ENCODE peak calls at places on chromosomes 11 and 22, in nine cellular contexts. W, K, Q, Y, S, G, F, J and R are unnamed samples.

GRCh38 chr22:49432211-49432905 is 395.3 kb downstream of the BRD1 start:
- DNase-seq in K (no peak), J (no peak), G (no peak), S (no peak), F (no peak), Y (no peak), W (no peak), Q (peak), R (no peak)

GRCh38 chr11:71391352-71391751 is 56.8 kb downstream of the DHCR7 start:
- DNase-seq in S (no peak), J (no peak), F (no peak), Y (no peak), W (no peak), G (no peak), K (no peak), Q (no peak), R (no peak)

GRCh38 chr22:41976961-41977566 is 7.8 kb downstream of the SEPTIN3 start:
- DNase-seq in K (no peak), S (no peak), J (peak), Q (no peak), G (no peak), Y (no peak), F (no peak), W (no peak), R (no peak)

GRCh38 chr11:12799373-12799835 is 125.2 kb downstream of the TEAD1 start:
- DNase-seq in Y (no peak), G (no peak), F (no peak), J (no peak), K (no peak), W (no peak), S (no peak), Q (no peak), R (no peak)

GRCh38 chr11:102794382-102794781 is 3.6 kb downstream of the MMP1 start:
- DNase-seq in G (no peak), F (peak), Y (no peak), K (peak), S (peak), W (no peak), J (peak), Q (no peak), R (no peak)

GRCh38 chr11:75374646-75375045 is 23.2 kb upstream of the ARRB1 start:
- DNase-seq in Y (no peak), S (no peak), Q (no peak), G (no peak), F (no peak), J (no peak), K (no peak), W (no peak), R (no peak)

GRCh38 chr22:39456262-39457046 is at the start of gene MGAT3:
- DNase-seq in F (no peak), Q (no peak), G (no peak), J (no peak), K (no peak), S (no peak), Y (no peak), W (no peak), R (peak)

GRCh38 chr11:77082838-77083552 is 16.2 kb downstream of the CAPN5 start:
- DNase-seq in S (no peak), W (no peak), Y (peak), G (peak), J (no peak), K (no peak), F (no peak), Q (peak), R (peak)

GRCh38 chr22:31039393-31039792 is 41.7 kb upstream of the SMTN start:
- DNase-seq in K (no peak), W (no peak), J (no peak), S (peak), G (peak), Y (no peak), Q (no peak), F (no peak), R (no peak)

GRCh38 chr11:123519797-123520193 is 89.7 kb downstream of the GRAMD1B start:
- DNase-seq in Y (no peak), G (no peak), W (no peak), F (no peak), S (no peak), J (no peak), K (no peak), Q (no peak), R (no peak)

GRCh38 chr11:4851033-4851432 is 2.0 kb upstream of the OR51S1 start:
- DNase-seq in F (no peak), S (no peak), K (no peak), G (no peak), J (no peak), W (no peak), Q (no peak), Y (peak), R (no peak)

GRCh38 chr11:6587360-6587953 is 16.0 kb downstream of the RRP8 start:
- DNase-seq in Q (no peak), F (no peak), Y (peak), G (no peak), J (no peak), S (no peak), K (no peak), W (no peak), R (no peak)

GRCh38 chr22:29606320-29606719 is 2.9 kb downstream of the NF2 start:
- DNase-seq in S (no peak), G (no peak), Y (no peak), J (peak), Q (no peak), F (no peak), W (no peak), K (no peak), R (no peak)

GRCh38 chr11:832529-833113 is at the start of gene CD151:
- DNase-seq in S (no peak), G (peak), W (no peak), Y (peak), Q (no peak), F (peak), K (no peak), J (peak), R (peak)
- TF ChIP-seq POLR2AphosphoS5 in S (peak), G (no peak), W (peak), Y (peak), Q (no peak), F (peak), K (no peak), J (peak), R (peak)

DNA sequence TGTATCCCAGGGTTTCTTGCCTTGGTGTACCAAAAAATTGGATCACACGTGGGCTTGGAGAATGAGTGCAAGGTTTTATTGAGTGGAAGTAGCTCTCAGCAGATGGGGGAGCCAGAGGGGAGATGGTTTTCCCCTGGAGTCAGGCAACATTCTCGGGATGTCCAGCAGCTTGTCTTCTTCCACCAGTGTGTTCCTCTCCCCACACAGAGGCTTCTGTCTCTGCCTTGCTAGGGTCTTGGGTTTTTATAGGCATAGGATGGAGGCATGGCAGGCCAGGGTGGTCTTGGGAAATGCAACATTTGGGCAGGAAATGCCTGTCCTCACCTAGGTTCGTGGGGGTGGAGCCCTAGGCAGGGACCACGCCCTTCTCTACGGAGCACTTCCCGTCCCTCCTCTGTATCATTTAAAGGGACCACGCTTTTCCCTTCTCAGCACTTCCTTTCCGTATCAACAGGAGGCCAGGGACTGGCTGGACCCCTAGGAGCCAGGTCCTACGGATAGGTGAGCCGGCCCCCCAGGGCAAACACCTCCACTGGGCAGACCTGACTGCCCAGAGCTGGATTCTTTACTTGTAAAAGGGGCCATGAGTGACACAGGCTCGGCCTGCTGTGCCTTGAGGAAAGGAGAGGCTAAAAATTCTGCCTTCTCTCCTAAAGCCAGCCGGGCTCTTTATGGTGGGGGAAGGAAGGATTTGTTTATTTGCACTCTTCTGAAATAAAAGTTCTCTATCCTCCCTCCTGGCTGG is 55.3 kb upstream of the CCDC188 start:
- DNase-seq in Y (peak), J (peak), F (peak), W (peak), S (peak), K (peak), G (peak), Q (no peak), R (peak)
- TF ChIP-seq POLR2AphosphoS5 in Y (peak), J (no peak), F (peak), W (no peak), S (no peak), K (no peak), G (peak), Q (no peak), R (peak)

GRCh38 chr11:48103621-48104561 is 112.7 kb upstream of the OR4B1 start:
- DNase-seq in W (no peak), F (no peak), Q (no peak), G (peak), Y (no peak), K (no peak), S (peak), J (no peak), R (no peak)
- TF ChIP-seq POLR2AphosphoS5 in W (no peak), F (no peak), Q (no peak), G (no peak), Y (no peak), K (no peak), S (no peak), J (no peak), R (no peak)

DNA sequence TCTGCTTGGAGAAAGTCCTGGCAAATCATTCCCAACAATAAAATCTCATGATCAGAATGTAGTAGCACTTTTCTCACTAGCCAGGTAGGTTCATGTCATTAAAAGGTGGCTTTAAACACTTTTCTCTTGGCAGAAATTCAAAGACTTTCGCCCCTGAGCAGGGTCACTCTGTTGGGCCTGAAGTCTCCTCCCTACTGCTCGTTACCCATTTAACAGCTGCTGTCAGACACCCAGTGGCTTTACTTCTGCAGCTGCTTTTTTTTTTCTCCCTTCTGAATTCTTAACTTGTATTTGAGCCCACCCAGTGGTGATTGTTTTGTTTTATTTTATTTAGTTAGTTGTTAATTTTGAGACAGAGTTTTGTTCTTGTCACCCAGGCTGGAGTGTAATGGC is 25.0 kb downstream of the ARHGAP8 start:
- DNase-seq in K (no peak), W (no peak), F (no peak), J (no peak), Y (no peak), G (peak), S (no peak), Q (no peak), R (no peak)
- TF ChIP-seq POLR2AphosphoS5 in K (no peak), W (no peak), F (no peak), J (no peak), Y (no peak), G (no peak), S (no peak), Q (no peak), R (no peak)

GRCh38 chr11:69486056-69486772 is 4.8 kb downstream of the LINC01488 start:
- DNase-seq in F (no peak), Y (no peak), J (no peak), W (no peak), S (no peak), K (no peak), G (no peak), Q (no peak), R (peak)
- TF ChIP-seq POLR2AphosphoS5 in F (no peak), Y (no peak), J (no peak), W (no peak), S (no peak), K (no peak), G (no peak), Q (no peak), R (no peak)